ENCODE peak calls at places on chromosomes 7 and 10, in four cellular contexts. L is GM12891, S is GM12878, Y is K562. R is an unnamed sample.

GRCh38 chr7:45874408-45875131 is 1.7 kb upstream of the CCDC201 start:
- DNase-seq in L (no peak), S (no peak), Y (no peak), R (no peak)

GRCh38 chr7:20299145-20299544 is 31.6 kb upstream of the ITGB8 start:
- DNase-seq in L (no peak), Y (no peak), S (no peak), R (no peak)

GRCh38 chr7:26202019-26202985 is 757 bp downstream of the CBX3 start:
- DNase-seq in Y (peak), L (no peak), S (no peak), R (peak)

GRCh38 chr10:16314259-16314658 is 122.6 kb upstream of the PTER start:
- DNase-seq in S (no peak), L (no peak), Y (peak), R (no peak)

GRCh38 chr7:148699024-148699771 is 495 bp downstream of the CUL1 start:
- DNase-seq in L (peak), S (no peak), Y (peak), R (peak)

GRCh38 chr10:72720814-72721665 is 29.1 kb downstream of the MCU start:
- DNase-seq in L (no peak), Y (no peak), S (no peak), R (no peak)

GRCh38 chr7:137169282-137169698 is 174.2 kb downstream of the PTN start:
- DNase-seq in Y (no peak), S (no peak), L (no peak), R (no peak)

GRCh38 chr7:139855498-139856270 is 26.6 kb downstream of the TBXAS1 start:
- DNase-seq in Y (peak), L (peak), S (peak), R (no peak)

GRCh38 chr10:88499569-88500470 is 83.3 kb downstream of the RNLS start:
- DNase-seq in Y (no peak), S (no peak), L (no peak), R (no peak)

GRCh38 chr7:36283711-36284130 is 105.9 kb upstream of the ANLN start:
- DNase-seq in S (no peak), L (peak), Y (peak), R (no peak)

GRCh38 chr7:71286336-71286735 is 154.4 kb downstream of the GALNT17 start:
- DNase-seq in Y (no peak), L (no peak), S (no peak), R (no peak)

GRCh38 chr7:71286924-71287323 is 155.0 kb downstream of the GALNT17 start:
- DNase-seq in Y (no peak), S (no peak), L (no peak), R (no peak)

GRCh38 chr7:71290382-71290781 is 158.4 kb downstream of the GALNT17 start:
- DNase-seq in S (no peak), Y (no peak), L (no peak), R (no peak)

GRCh38 chr7:71283802-71284201 is 151.9 kb downstream of the GALNT17 start:
- DNase-seq in Y (no peak), S (no peak), L (no peak), R (no peak)

DNA sequence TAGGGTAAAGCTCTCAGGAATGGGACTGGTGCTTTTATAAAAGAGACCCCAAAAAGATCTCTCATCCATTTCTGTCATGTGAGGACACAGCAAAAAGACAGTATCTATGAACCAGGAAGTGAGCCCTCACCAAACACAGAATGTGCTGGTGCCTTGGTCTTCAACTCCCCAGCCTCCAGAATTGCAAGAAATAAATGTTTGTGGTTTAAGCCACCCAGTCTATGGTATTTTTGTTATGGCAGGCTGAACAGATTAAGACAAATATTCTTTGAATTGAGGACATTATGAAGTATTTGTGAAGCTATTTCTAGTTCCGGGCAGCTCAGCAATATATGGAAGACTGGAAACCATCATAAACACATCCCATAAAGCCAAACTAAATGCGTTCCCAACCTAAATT is 153.7 kb downstream of the GALNT17 start:
- DNase-seq in Y (no peak), S (no peak), L (no peak), R (no peak)
- TF ChIP-seq TAF1 in Y (no peak), S (no peak), L (no peak), R (no peak)

GRCh38 chr7:143898810-143899209 is 3.2 kb downstream of the TCAF1 start:
- DNase-seq in Y (no peak), S (no peak), L (no peak), R (no peak)

GRCh38 chr7:143901360-143901709 is 641 bp downstream of the TCAF1 start:
- DNase-seq in S (no peak), Y (no peak), L (no peak), R (no peak)

GRCh38 chr7:143900230-143900766 is 1.7 kb downstream of the TCAF1 start:
- DNase-seq in L (no peak), S (no peak), Y (no peak), R (no peak)

GRCh38 chr7:143906176-143906575 is 4.2 kb upstream of the TCAF1 start:
- DNase-seq in L (no peak), Y (peak), S (no peak), R (no peak)

GRCh38 chr7:143901710-143902587 is at the start of gene TCAF1:
- DNase-seq in L (peak), S (peak), Y (peak), R (peak)
- TF ChIP-seq POLR2A in L (no peak), S (peak), Y (peak), R (peak)

DNA sequence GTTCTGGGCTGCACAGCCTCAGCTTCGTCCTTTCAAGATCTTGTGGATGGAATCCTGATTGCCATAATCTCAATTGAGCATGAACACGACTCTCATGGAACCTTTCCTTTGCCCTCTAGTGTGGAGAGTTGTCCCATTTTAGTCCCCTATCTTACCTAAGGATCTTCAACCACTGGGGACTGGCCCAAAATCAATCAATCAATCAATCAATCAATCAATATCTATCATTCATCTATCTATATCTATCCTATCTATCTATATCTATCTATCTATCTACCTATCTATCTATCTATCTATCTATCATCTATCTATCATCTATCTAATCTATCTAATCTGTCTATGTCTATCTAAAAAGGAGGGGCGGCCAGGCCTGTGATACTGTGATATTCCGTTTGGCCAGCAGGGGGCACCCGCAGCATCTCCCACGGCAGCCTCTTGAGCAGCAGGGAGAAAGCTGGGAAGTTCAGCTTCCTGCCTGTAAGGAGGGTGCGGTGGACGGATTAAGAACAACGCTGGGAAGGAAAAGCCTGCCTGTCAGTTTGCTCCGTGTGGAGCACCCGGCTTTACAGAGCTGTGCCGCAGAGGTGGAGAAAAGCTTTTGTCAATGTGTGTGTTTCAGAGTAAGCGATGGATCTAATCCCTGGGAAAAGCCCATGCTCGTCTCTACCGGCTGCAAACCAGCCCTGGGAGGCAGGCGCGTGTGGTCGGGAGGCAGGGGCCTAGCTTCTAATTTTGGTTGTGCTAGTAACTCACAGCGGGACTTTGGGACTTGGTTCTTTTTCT is 124.9 kb downstream of the SH2D4B start:
- DNase-seq in S (peak), Y (peak), L (peak), R (peak)
- TF ChIP-seq POLR2AphosphoS5 in S (no peak), Y (no peak), L (no peak), R (no peak)

DNA sequence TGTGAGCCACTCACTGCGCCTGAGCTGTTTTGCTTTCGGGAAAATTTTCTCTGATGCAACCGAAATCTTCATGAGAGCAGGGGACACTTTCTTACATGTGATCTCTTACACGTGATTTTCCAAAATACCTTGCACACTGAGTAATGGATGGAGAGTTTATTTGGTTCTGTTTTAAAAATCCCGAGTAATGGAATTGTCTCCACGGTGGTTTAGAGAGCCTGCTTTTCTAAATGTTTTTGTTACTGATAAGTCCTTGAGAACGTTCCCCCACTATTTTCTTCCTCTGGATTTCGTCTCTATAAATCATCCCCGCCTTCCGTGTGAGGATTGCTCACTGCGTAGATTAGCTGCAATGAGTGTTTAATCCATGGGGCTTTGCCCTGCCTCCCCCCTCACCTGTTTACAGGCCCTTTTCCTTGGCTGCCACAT is 25.7 kb downstream of the CAMK1D start:
- DNase-seq in S (no peak), L (no peak), Y (no peak), R (no peak)
- TF ChIP-seq TAF1 in S (no peak), L (no peak), Y (no peak), R (no peak)

GRCh38 chr7:55020481-55020871 is 1.7 kb downstream of the EGFR start:
- DNase-seq in S (no peak), Y (no peak), L (no peak), R (no peak)

GRCh38 chr7:55017841-55018240 is 976 bp upstream of the EGFR start:
- DNase-seq in Y (no peak), S (no peak), L (no peak), R (no peak)

GRCh38 chr7:55019329-55019690 is 493 bp downstream of the EGFR start:
- DNase-seq in L (peak), Y (no peak), S (no peak), R (no peak)

GRCh38 chr7:55019691-55020480 is 1.1 kb downstream of the EGFR start:
- DNase-seq in S (no peak), L (peak), Y (no peak), R (no peak)

DNA sequence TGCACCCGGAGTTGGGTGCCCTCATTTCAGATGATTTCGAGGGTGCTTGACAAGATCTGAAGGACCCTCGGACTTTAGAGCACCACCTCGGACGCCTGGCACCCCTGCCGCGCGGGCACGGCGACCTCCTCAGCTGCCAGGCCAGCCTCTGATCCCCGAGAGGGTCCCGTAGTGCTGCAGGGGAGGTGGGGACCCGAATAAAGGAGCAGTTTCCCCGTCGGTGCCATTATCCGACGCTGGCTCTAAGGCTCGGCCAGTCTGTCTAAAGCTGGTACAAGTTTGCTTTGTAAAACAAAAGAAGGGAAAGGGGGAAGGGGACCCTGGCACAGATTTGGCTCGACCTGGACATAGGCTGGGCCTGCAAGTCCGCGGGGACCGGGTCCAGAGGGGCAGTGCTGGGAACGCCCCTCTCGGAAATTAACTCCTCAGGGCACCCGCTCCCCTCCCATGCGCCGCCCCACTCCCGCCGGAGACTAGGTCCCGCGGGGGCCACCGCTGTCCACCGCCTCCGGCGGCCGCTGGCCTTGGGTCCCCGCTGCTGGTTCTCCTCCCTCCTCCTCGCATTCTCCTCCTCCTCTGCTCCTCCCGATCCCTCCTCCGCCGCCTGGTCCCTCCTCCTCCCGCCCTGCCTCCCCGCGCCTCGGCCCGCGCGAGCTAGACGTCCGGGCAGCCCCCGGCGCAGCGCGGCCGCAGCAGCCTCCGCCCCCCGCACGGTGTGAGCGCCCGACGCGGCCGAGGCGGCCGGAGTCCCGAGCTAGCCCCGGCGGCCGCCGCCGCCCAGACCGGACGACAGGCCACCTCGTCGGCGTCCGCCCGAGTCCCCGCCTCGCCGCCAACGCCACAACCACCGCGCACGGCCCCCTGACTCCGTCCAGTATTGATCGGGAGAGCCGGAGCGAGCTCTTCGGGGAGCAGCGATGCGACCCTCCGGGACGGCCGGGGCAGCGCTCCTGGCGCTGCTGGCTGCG is at the start of gene EGFR:
- DNase-seq in L (peak), Y (no peak), S (no peak), R (no peak)
- TF ChIP-seq POLR2A in L (no peak), Y (no peak), S (no peak), R (no peak)

GRCh38 chr7:47190462-47190861 is 391.4 kb downstream of the TNS3 start:
- DNase-seq in Y (no peak), S (no peak), L (no peak), R (no peak)

GRCh38 chr7:47194516-47194915 is 387.4 kb downstream of the TNS3 start:
- DNase-seq in L (no peak), Y (no peak), S (no peak), R (no peak)

GRCh38 chr7:47191876-47192291 is 390.0 kb downstream of the TNS3 start:
- DNase-seq in Y (no peak), S (no peak), L (no peak), R (no peak)

GRCh38 chr7:47191316-47191715 is 390.6 kb downstream of the TNS3 start:
- DNase-seq in S (no peak), L (no peak), Y (no peak), R (no peak)

GRCh38 chr7:47193003-47193402 is 388.9 kb downstream of the TNS3 start:
- DNase-seq in Y (no peak), S (no peak), L (no peak), R (no peak)
- TF ChIP-seq POLR2AphosphoS5 in Y (no peak), S (no peak), L (no peak), R (no peak)

GRCh38 chr10:102117391-102118159 is 2.6 kb downstream of the LDB1 start:
- DNase-seq in S (no peak), Y (no peak), L (no peak), R (no peak)
- TF ChIP-seq TAF1 in S (no peak), Y (no peak), L (no peak), R (no peak)